ENCODE peak calls at places on chromosomes 5 and 9, in nine cellular contexts. One of them, this sample, is unnamed.

GRCh38 chr5:107670927-107671741 is at the start of gene EFNA5:
- DNase-seq in neural progenitor cell: peak; percentile 65
- DNase-seq in GM03348: peak; percentile 59
- DNase-seq in germinal center: peak; percentile 29
- DNase-seq in activated CD8-positive, alpha-beta T cell treated with anti-CD3 and anti-CD28 coated beads, Interleukin-2, amount 10 ng/mL, durations not matched to agents 7 days and 5 days: peak; percentile 57
- DNase-seq in non-pigmented ciliary epithelial cell: no peak
- DNase-seq in NAMALWA: peak; percentile 75
- DNase-seq in foreskin fibroblast: peak; percentile 76
- DNase-seq in ovary: peak; percentile 49
- DNase-seq in this sample: peak; percentile 36

GRCh38 chr9:110975969-110976368 is 62.3 kb downstream of the LPAR1 start:
- DNase-seq in neural progenitor cell: no peak
- DNase-seq in GM03348: no peak
- DNase-seq in germinal center: no peak
- DNase-seq in activated CD8-positive, alpha-beta T cell treated with anti-CD3 and anti-CD28 coated beads, Interleukin-2, amount 10 ng/mL, durations not matched to agents 7 days and 5 days: no peak
- DNase-seq in non-pigmented ciliary epithelial cell: no peak
- DNase-seq in NAMALWA: no peak
- DNase-seq in foreskin fibroblast: no peak
- DNase-seq in ovary: no peak
- DNase-seq in this sample: no peak

GRCh38 chr9:73149371-73150067 is 2.1 kb upstream of the ANXA1 start:
- DNase-seq in neural progenitor cell: no peak
- DNase-seq in GM03348: peak; percentile 67
- DNase-seq in germinal center: no peak
- DNase-seq in activated CD8-positive, alpha-beta T cell treated with anti-CD3 and anti-CD28 coated beads, Interleukin-2, amount 10 ng/mL, durations not matched to agents 7 days and 5 days: peak; percentile 46
- DNase-seq in non-pigmented ciliary epithelial cell: peak; percentile 81
- DNase-seq in NAMALWA: no peak
- DNase-seq in foreskin fibroblast: peak; percentile 86
- DNase-seq in ovary: no peak
- DNase-seq in this sample: no peak

GRCh38 chr9:116806075-116806474 is 119.0 kb downstream of the TRIM32 start:
- DNase-seq in neural progenitor cell: peak; percentile 78
- DNase-seq in GM03348: no peak
- DNase-seq in germinal center: no peak
- DNase-seq in activated CD8-positive, alpha-beta T cell treated with anti-CD3 and anti-CD28 coated beads, Interleukin-2, amount 10 ng/mL, durations not matched to agents 7 days and 5 days: no peak
- DNase-seq in non-pigmented ciliary epithelial cell: no peak
- DNase-seq in NAMALWA: peak; percentile 5
- DNase-seq in foreskin fibroblast: peak; percentile 1
- DNase-seq in ovary: no peak
- DNase-seq in this sample: no peak

GRCh38 chr9:37191403-37192089 is 71.2 kb downstream of the ZCCHC7 start:
- DNase-seq in neural progenitor cell: peak; percentile 67
- DNase-seq in GM03348: no peak
- DNase-seq in germinal center: no peak
- DNase-seq in activated CD8-positive, alpha-beta T cell treated with anti-CD3 and anti-CD28 coated beads, Interleukin-2, amount 10 ng/mL, durations not matched to agents 7 days and 5 days: no peak
- DNase-seq in non-pigmented ciliary epithelial cell: no peak
- DNase-seq in NAMALWA: no peak
- DNase-seq in foreskin fibroblast: no peak
- DNase-seq in ovary: no peak
- DNase-seq in this sample: no peak

GRCh38 chr5:130720355-130720754 is 444.7 kb downstream of the HINT1 start:
- DNase-seq in neural progenitor cell: peak; percentile 71
- DNase-seq in GM03348: peak; percentile 16
- DNase-seq in germinal center: no peak
- DNase-seq in activated CD8-positive, alpha-beta T cell treated with anti-CD3 and anti-CD28 coated beads, Interleukin-2, amount 10 ng/mL, durations not matched to agents 7 days and 5 days: no peak
- DNase-seq in non-pigmented ciliary epithelial cell: no peak
- DNase-seq in NAMALWA: peak; percentile 39
- DNase-seq in foreskin fibroblast: peak; percentile 7
- DNase-seq in ovary: no peak
- DNase-seq in this sample: no peak

GRCh38 chr9:130186839-130187522 is 14.8 kb downstream of the NCS1 start:
- DNase-seq in neural progenitor cell: peak; percentile 61
- DNase-seq in GM03348: peak; percentile 85
- DNase-seq in germinal center: no peak
- DNase-seq in activated CD8-positive, alpha-beta T cell treated with anti-CD3 and anti-CD28 coated beads, Interleukin-2, amount 10 ng/mL, durations not matched to agents 7 days and 5 days: no peak
- DNase-seq in non-pigmented ciliary epithelial cell: no peak
- DNase-seq in NAMALWA: no peak
- DNase-seq in foreskin fibroblast: peak; percentile 74
- DNase-seq in ovary: peak; percentile 62
- DNase-seq in this sample: peak; percentile 47

GRCh38 chr5:93620487-93621339 is 37.7 kb downstream of the NR2F1 start:
- DNase-seq in neural progenitor cell: peak; percentile 94
- DNase-seq in GM03348: peak; percentile 87
- DNase-seq in germinal center: peak; percentile 55
- DNase-seq in activated CD8-positive, alpha-beta T cell treated with anti-CD3 and anti-CD28 coated beads, Interleukin-2, amount 10 ng/mL, durations not matched to agents 7 days and 5 days: peak; percentile 66
- DNase-seq in non-pigmented ciliary epithelial cell: no peak
- DNase-seq in NAMALWA: peak; percentile 81
- DNase-seq in foreskin fibroblast: peak; percentile 86
- DNase-seq in ovary: peak; percentile 66
- DNase-seq in this sample: peak; percentile 78

GRCh38 chr5:22889714-22890113 is 36.6 kb upstream of the CDH12 start:
- DNase-seq in neural progenitor cell: no peak
- DNase-seq in GM03348: no peak
- DNase-seq in germinal center: no peak
- DNase-seq in activated CD8-positive, alpha-beta T cell treated with anti-CD3 and anti-CD28 coated beads, Interleukin-2, amount 10 ng/mL, durations not matched to agents 7 days and 5 days: no peak
- DNase-seq in non-pigmented ciliary epithelial cell: no peak
- DNase-seq in NAMALWA: peak; percentile 23
- DNase-seq in foreskin fibroblast: no peak
- DNase-seq in ovary: no peak
- DNase-seq in this sample: no peak

GRCh38 chr9:131271506-131271931 is 4.8 kb downstream of the FAM78A start:
- DNase-seq in neural progenitor cell: no peak
- DNase-seq in GM03348: no peak
- DNase-seq in germinal center: no peak
- DNase-seq in activated CD8-positive, alpha-beta T cell treated with anti-CD3 and anti-CD28 coated beads, Interleukin-2, amount 10 ng/mL, durations not matched to agents 7 days and 5 days: no peak
- DNase-seq in non-pigmented ciliary epithelial cell: no peak
- DNase-seq in NAMALWA: peak; percentile 46
- DNase-seq in foreskin fibroblast: no peak
- DNase-seq in ovary: no peak
- DNase-seq in this sample: no peak

GRCh38 chr9:109251080-109251775 is 69.6 kb downstream of the EPB41L4B start:
- DNase-seq in neural progenitor cell: no peak
- DNase-seq in GM03348: peak; percentile 28
- DNase-seq in germinal center: no peak
- DNase-seq in activated CD8-positive, alpha-beta T cell treated with anti-CD3 and anti-CD28 coated beads, Interleukin-2, amount 10 ng/mL, durations not matched to agents 7 days and 5 days: no peak
- DNase-seq in non-pigmented ciliary epithelial cell: peak; percentile 26
- DNase-seq in NAMALWA: no peak
- DNase-seq in foreskin fibroblast: peak; percentile 49
- DNase-seq in ovary: peak; percentile 77
- DNase-seq in this sample: peak; percentile 56

GRCh38 chr9:119802621-119803020 is 433.4 kb upstream of the BRINP1 start:
- DNase-seq in neural progenitor cell: peak; percentile 31
- DNase-seq in GM03348: peak; percentile 81
- DNase-seq in germinal center: no peak
- DNase-seq in activated CD8-positive, alpha-beta T cell treated with anti-CD3 and anti-CD28 coated beads, Interleukin-2, amount 10 ng/mL, durations not matched to agents 7 days and 5 days: no peak
- DNase-seq in non-pigmented ciliary epithelial cell: no peak
- DNase-seq in NAMALWA: no peak
- DNase-seq in foreskin fibroblast: no peak
- DNase-seq in ovary: peak; percentile 36
- DNase-seq in this sample: peak; percentile 60

GRCh38 chr9:131186622-131187021 is 61.2 kb downstream of the NUP214 start:
- DNase-seq in neural progenitor cell: no peak
- DNase-seq in GM03348: no peak
- DNase-seq in germinal center: no peak
- DNase-seq in activated CD8-positive, alpha-beta T cell treated with anti-CD3 and anti-CD28 coated beads, Interleukin-2, amount 10 ng/mL, durations not matched to agents 7 days and 5 days: no peak
- DNase-seq in non-pigmented ciliary epithelial cell: no peak
- DNase-seq in NAMALWA: no peak
- DNase-seq in foreskin fibroblast: no peak
- DNase-seq in ovary: no peak
- DNase-seq in this sample: no peak

GRCh38 chr5:132394681-132395259 is 25.3 kb downstream of the SLC22A5 start:
- DNase-seq in neural progenitor cell: no peak
- DNase-seq in GM03348: no peak
- DNase-seq in germinal center: peak; percentile 53
- DNase-seq in activated CD8-positive, alpha-beta T cell treated with anti-CD3 and anti-CD28 coated beads, Interleukin-2, amount 10 ng/mL, durations not matched to agents 7 days and 5 days: no peak
- DNase-seq in non-pigmented ciliary epithelial cell: no peak
- DNase-seq in NAMALWA: peak; percentile 82
- DNase-seq in foreskin fibroblast: no peak
- DNase-seq in ovary: no peak
- DNase-seq in this sample: no peak

GRCh38 chr9:89949116-89949515 is 344.3 kb downstream of the GADD45G start:
- DNase-seq in neural progenitor cell: no peak
- DNase-seq in GM03348: no peak
- DNase-seq in germinal center: no peak
- DNase-seq in activated CD8-positive, alpha-beta T cell treated with anti-CD3 and anti-CD28 coated beads, Interleukin-2, amount 10 ng/mL, durations not matched to agents 7 days and 5 days: no peak
- DNase-seq in non-pigmented ciliary epithelial cell: no peak
- DNase-seq in NAMALWA: no peak
- DNase-seq in foreskin fibroblast: no peak
- DNase-seq in ovary: no peak
- DNase-seq in this sample: no peak

GRCh38 chr9:72592501-72593403 is 71.3 kb downstream of the TMC1 start:
- DNase-seq in neural progenitor cell: peak; percentile 73
- DNase-seq in GM03348: peak; percentile 69
- DNase-seq in germinal center: peak; percentile 23
- DNase-seq in activated CD8-positive, alpha-beta T cell treated with anti-CD3 and anti-CD28 coated beads, Interleukin-2, amount 10 ng/mL, durations not matched to agents 7 days and 5 days: peak; percentile 55
- DNase-seq in non-pigmented ciliary epithelial cell: no peak
- DNase-seq in NAMALWA: peak; percentile 64
- DNase-seq in foreskin fibroblast: peak; percentile 84
- DNase-seq in ovary: no peak
- DNase-seq in this sample: no peak

GRCh38 chr9:83962165-83962564 is 17.9 kb downstream of the HNRNPK start:
- DNase-seq in neural progenitor cell: no peak
- DNase-seq in GM03348: no peak
- DNase-seq in germinal center: no peak
- DNase-seq in activated CD8-positive, alpha-beta T cell treated with anti-CD3 and anti-CD28 coated beads, Interleukin-2, amount 10 ng/mL, durations not matched to agents 7 days and 5 days: no peak
- DNase-seq in non-pigmented ciliary epithelial cell: no peak
- DNase-seq in NAMALWA: no peak
- DNase-seq in foreskin fibroblast: peak; percentile 74
- DNase-seq in ovary: no peak
- DNase-seq in this sample: no peak

GRCh38 chr5:77629553-77630245 is 8.8 kb downstream of the OTP start:
- DNase-seq in neural progenitor cell: peak; percentile 58
- DNase-seq in GM03348: no peak
- DNase-seq in germinal center: no peak
- DNase-seq in activated CD8-positive, alpha-beta T cell treated with anti-CD3 and anti-CD28 coated beads, Interleukin-2, amount 10 ng/mL, durations not matched to agents 7 days and 5 days: no peak
- DNase-seq in non-pigmented ciliary epithelial cell: no peak
- DNase-seq in NAMALWA: no peak
- DNase-seq in foreskin fibroblast: no peak
- DNase-seq in ovary: no peak
- DNase-seq in this sample: no peak

This sample was measured in left cardiac atrium.